ENCODE peak calls at places on chromosomes 16 and 17, in six cellular contexts. A is heart right ventricle, J is A673, D is neural progenitor cell, B is PC-3, F is psoas muscle. I is an unnamed sample.

GRCh38 chr16:29662000-29662728 is 883 bp upstream of the SPN start:
- DNase-seq in A (no peak), J (no peak), D (no peak), B (no peak), F (no peak), I (no peak)

GRCh38 chr17:11720816-11721215 is 122.5 kb downstream of the DNAH9 start:
- DNase-seq in A (no peak), J (no peak), D (no peak), B (no peak), F (no peak), I (no peak)

GRCh38 chr17:56678249-56679144 is 85.0 kb downstream of the NOG start:
- DNase-seq in A (no peak), J (peak; percentile 45), D (peak; percentile 57), B (no peak), F (no peak), I (no peak)

GRCh38 chr17:27496501-27496943 is 40.3 kb downstream of the KSR1 start:
- DNase-seq in A (no peak), J (no peak), D (peak; percentile 69), B (no peak), F (no peak), I (no peak)

GRCh38 chr17:320809-321385 is 31.7 kb downstream of the RPH3AL start:
- DNase-seq in A (no peak), J (no peak), D (peak; percentile 84), B (no peak), F (peak; percentile 60), I (no peak)

GRCh38 chr17:79951361-79952264 is 84.1 kb downstream of the TBC1D16 start:
- DNase-seq in A (peak; percentile 55), J (peak; percentile 86), D (peak; percentile 72), B (no peak), F (peak; percentile 63), I (peak; percentile 92)

GRCh38 chr17:45223541-45224528 is 2.1 kb downstream of the FMNL1 start:
- DNase-seq in A (no peak), J (no peak), D (no peak), B (no peak), F (no peak), I (no peak)

GRCh38 chr16:54282202-54282922 is 4.2 kb downstream of the IRX3 start:
- DNase-seq in A (peak; percentile 76), J (peak; percentile 60), D (peak; percentile 86), B (peak; percentile 4), F (peak; percentile 73), I (no peak)

GRCh38 chr16:19829844-19830703 is 54.6 kb downstream of the GPRC5B start:
- DNase-seq in A (no peak), J (no peak), D (no peak), B (no peak), F (no peak), I (no peak)

GRCh38 chr16:55667753-55668152 is 12.0 kb downstream of the SLC6A2 start:
- DNase-seq in A (no peak), J (no peak), D (no peak), B (no peak), F (no peak), I (no peak)

GRCh38 chr17:16945513-16946201 is 26.3 kb downstream of the TNFRSF13B start:
- DNase-seq in A (no peak), J (peak; percentile 36), D (peak; percentile 53), B (no peak), F (peak; percentile 24), I (no peak)

GRCh38 chr17:49976163-49976827 is 7.3 kb downstream of the DLX4 start:
- DNase-seq in A (no peak), J (no peak), D (no peak), B (no peak), F (no peak), I (peak; percentile 45)

GRCh38 chr16:20675488-20676267 is 21.8 kb downstream of the ACSM1 start:
- DNase-seq in A (no peak), J (no peak), D (peak; percentile 15), B (peak; percentile 54), F (no peak), I (no peak)

GRCh38 chr17:17487998-17488397 is 8.2 kb downstream of the RASD1 start:
- DNase-seq in A (no peak), J (no peak), D (no peak), B (no peak), F (no peak), I (no peak)

GRCh38 chr16:55502801-55503366 is 6.0 kb upstream of the LPCAT2 start:
- DNase-seq in A (peak; percentile 88), J (no peak), D (peak; percentile 25), B (peak; percentile 57), F (peak; percentile 92), I (peak; percentile 94)

GRCh38 chr17:66549731-66550207 is 247.4 kb downstream of the PRKCA start:
- DNase-seq in A (no peak), J (no peak), D (no peak), B (peak; percentile 88), F (no peak), I (peak; percentile 96)

GRCh38 chr16:86496262-86496928 is 13.9 kb upstream of the FOXF1 start:
- DNase-seq in A (no peak), J (no peak), D (peak; percentile 21), B (no peak), F (no peak), I (no peak)

GRCh38 chr17:81153340-81153803 is 11.9 kb upstream of the PVALEF start:
- DNase-seq in A (no peak), J (peak; percentile 94), D (no peak), B (no peak), F (peak; percentile 62), I (peak; percentile 3)

GRCh38 chr16:46427340-46428107 is 193.7 kb downstream of the SHCBP1 start:
- DNase-seq in A (peak; percentile 5), J (no peak), D (no peak), B (no peak), F (no peak), I (no peak)

GRCh38 chr17:66123163-66123562 is 68.8 kb downstream of the CEP112 start:
- DNase-seq in A (no peak), J (peak; percentile 5), D (peak; percentile 4), B (peak; percentile 52), F (no peak), I (peak; percentile 52)

GRCh38 chr17:55286681-55287589 is 22.2 kb downstream of the HLF start:
- DNase-seq in A (no peak), J (no peak), D (no peak), B (peak; percentile 17), F (no peak), I (peak; percentile 55)

GRCh38 chr17:82304826-82305726 is 12.3 kb downstream of the CD7 start:
- DNase-seq in A (no peak), J (no peak), D (no peak), B (no peak), F (no peak), I (no peak)

GRCh38 chr17:28698253-28698941 is 13.3 kb downstream of the PROCA1 start:
- DNase-seq in A (no peak), J (no peak), D (no peak), B (no peak), F (no peak), I (no peak)

GRCh38 chr16:53528797-53529196 is 25.8 kb upstream of the AKTIP start:
- DNase-seq in A (no peak), J (no peak), D (no peak), B (no peak), F (no peak), I (no peak)

GRCh38 chr17:4130715-4131114 is 12.1 kb downstream of the ZZEF1 start:
- DNase-seq in A (no peak), J (peak; percentile 11), D (no peak), B (no peak), F (no peak), I (no peak)

GRCh38 chr17:82323514-82324234 is 6.3 kb upstream of the CD7 start:
- DNase-seq in A (peak; percentile 8), J (no peak), D (no peak), B (no peak), F (no peak), I (no peak)

GRCh38 chr16:5640883-5641282 is 543.3 kb upstream of the EEF2KMT start:
- DNase-seq in A (no peak), J (no peak), D (no peak), B (no peak), F (no peak), I (no peak)

GRCh38 chr17:17269926-17270773 is 10.9 kb downstream of the COPS3 start:
- DNase-seq in A (no peak), J (no peak), D (peak; percentile 13), B (peak; percentile 37), F (no peak), I (no peak)

GRCh38 chr17:15920758-15921239 is 24.1 kb upstream of the ADORA2B start:
- DNase-seq in A (no peak), J (peak; percentile 90), D (no peak), B (peak; percentile 100), F (no peak), I (peak; percentile 97)

GRCh38 chr17:34616148-34616547 is 36.8 kb downstream of the TMEM132E start:
- DNase-seq in A (no peak), J (peak; percentile 76), D (peak; percentile 42), B (no peak), F (no peak), I (no peak)

GRCh38 chr17:3944485-3945388 is 19.5 kb downstream of the ATP2A3 start:
- DNase-seq in A (peak; percentile 81), J (peak; percentile 74), D (peak; percentile 97), B (no peak), F (peak; percentile 86), I (no peak)

GRCh38 chr16:31880322-31880979 is 6.8 kb downstream of the ZNF267 start:
- DNase-seq in A (no peak), J (peak; percentile 85), D (no peak), B (peak; percentile 52), F (no peak), I (peak; percentile 84)

GRCh38 chr17:48192321-48192731 is 84.8 kb downstream of the SNX11 start:
- DNase-seq in A (no peak), J (peak; percentile 95), D (no peak), B (peak; percentile 34), F (no peak), I (no peak)
- H3K4me3 ChIP-seq in A (no peak overlapping the region), J (no peak overlapping the region), D (no peak overlapping the region), B (no peak overlapping the region), F (no peak overlapping the region), I (no peak overlapping the region)

DNA sequence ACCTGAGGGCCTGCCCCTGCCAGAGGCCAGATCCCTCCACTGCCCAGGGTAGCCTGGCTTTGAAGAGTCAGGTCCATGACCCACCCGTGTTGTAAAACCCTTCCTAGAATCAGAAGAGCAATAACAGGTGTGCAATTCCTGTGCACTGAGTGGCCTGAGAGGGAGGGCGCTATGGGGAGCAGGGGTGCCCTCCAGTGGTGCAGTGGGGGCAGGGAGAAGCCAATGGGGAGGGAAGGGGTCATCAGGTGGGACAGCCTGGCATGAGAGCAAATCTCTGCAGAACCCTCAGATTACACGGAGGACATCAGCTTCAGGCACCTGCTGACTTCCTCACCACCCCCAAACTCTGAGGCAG is 72.9 kb upstream of the ZNF469 start:
- DNase-seq in A (no peak), J (no peak), D (no peak), B (peak; percentile 13), F (peak; percentile 40), I (no peak)
- TF ChIP-seq CTCF in A (no peak), J (peak; percentile 32), D (peak; percentile 37), B (peak; percentile 52), F (peak; percentile 27), I (no peak)

GRCh38 chr16:405548-406506 is 4.1 kb downstream of the DECR2 start:
- DNase-seq in A (no peak), J (no peak), D (no peak), B (no peak), F (no peak), I (no peak)
- H3K27ac ChIP-seq in A (no peak overlapping the region), J (no peak overlapping the region), D (no peak overlapping the region), B (no peak overlapping the region), F (no peak overlapping the region), I (no peak overlapping the region)

GRCh38 chr16:72009779-72010178 is 1.2 kb downstream of the DHODH start:
- DNase-seq in A (no peak), J (no peak), D (no peak), B (no peak), F (no peak), I (no peak)
- H3K4me3 ChIP-seq in A (no peak overlapping the region), J (peak overlapping the region; percentile 73), D (no peak overlapping the region), B (peak overlapping the region; percentile 76), F (no peak overlapping the region), I (no peak overlapping the region)

GRCh38 chr17:74132354-74132753 is 71.1 kb upstream of the RPL38 start:
- DNase-seq in A (no peak), J (no peak), D (no peak), B (no peak), F (no peak), I (no peak)
- TF ChIP-seq CTCF in A (no peak), J (no peak), D (no peak), B (no peak), F (no peak), I (no peak)